ENCODE peak calls at places on chromosome 6, in nine cellular contexts. One of them, this sample, is unnamed.

GRCh38 chr6:11632231-11632630 is 94.7 kb downstream of the TMEM170B start:
- DNase-seq in mammary epithelial cell: peak; percentile 29
- DNase-seq in psoas muscle: no peak
- DNase-seq in IMR-90: peak; percentile 39
- DNase-seq in WERI-Rb-1: no peak
- DNase-seq in pancreas: no peak
- DNase-seq in prostate gland: no peak
- DNase-seq in AG04449: no peak
- DNase-seq in MM.1S: no peak
- DNase-seq in this sample: no peak

GRCh38 chr6:112231609-112232060 is 22.7 kb downstream of the LAMA4 start:
- DNase-seq in mammary epithelial cell: peak; percentile 68
- DNase-seq in psoas muscle: no peak
- DNase-seq in IMR-90: peak; percentile 49
- DNase-seq in WERI-Rb-1: no peak
- DNase-seq in pancreas: no peak
- DNase-seq in prostate gland: no peak
- DNase-seq in AG04449: no peak
- DNase-seq in MM.1S: no peak
- DNase-seq in this sample: no peak

GRCh38 chr6:27139753-27140522 is 107.6 kb upstream of the PRSS16 start:
- DNase-seq in mammary epithelial cell: no peak
- DNase-seq in psoas muscle: no peak
- DNase-seq in IMR-90: peak; percentile 26
- DNase-seq in WERI-Rb-1: no peak
- DNase-seq in pancreas: no peak
- DNase-seq in prostate gland: no peak
- DNase-seq in AG04449: no peak
- DNase-seq in MM.1S: peak; percentile 66
- DNase-seq in this sample: peak; percentile 84

GRCh38 chr6:148440877-148441453 is 98.3 kb downstream of the SASH1 start:
- DNase-seq in mammary epithelial cell: peak; percentile 69
- DNase-seq in psoas muscle: peak; percentile 75
- DNase-seq in IMR-90: peak; percentile 85
- DNase-seq in WERI-Rb-1: peak; percentile 53
- DNase-seq in pancreas: peak; percentile 62
- DNase-seq in prostate gland: peak; percentile 47
- DNase-seq in AG04449: peak; percentile 91
- DNase-seq in MM.1S: no peak
- DNase-seq in this sample: no peak

GRCh38 chr6:119312875-119313338 is 36.7 kb downstream of the MAN1A1 start:
- DNase-seq in mammary epithelial cell: no peak
- DNase-seq in psoas muscle: no peak
- DNase-seq in IMR-90: no peak
- DNase-seq in WERI-Rb-1: no peak
- DNase-seq in pancreas: no peak
- DNase-seq in prostate gland: no peak
- DNase-seq in AG04449: no peak
- DNase-seq in MM.1S: no peak
- DNase-seq in this sample: no peak

GRCh38 chr6:32854376-32855178 is 585 bp downstream of the PSMB9 start:
- DNase-seq in mammary epithelial cell: peak; percentile 36
- DNase-seq in psoas muscle: no peak
- DNase-seq in IMR-90: peak; percentile 33
- DNase-seq in WERI-Rb-1: no peak
- DNase-seq in pancreas: no peak
- DNase-seq in prostate gland: peak; percentile 43
- DNase-seq in AG04449: no peak
- DNase-seq in MM.1S: peak; percentile 60
- DNase-seq in this sample: peak; percentile 76

GRCh38 chr6:166830891-166831363 is 125.4 kb downstream of the RNASET2 start:
- DNase-seq in mammary epithelial cell: no peak
- DNase-seq in psoas muscle: no peak
- DNase-seq in IMR-90: no peak
- DNase-seq in WERI-Rb-1: no peak
- DNase-seq in pancreas: no peak
- DNase-seq in prostate gland: no peak
- DNase-seq in AG04449: no peak
- DNase-seq in MM.1S: no peak
- DNase-seq in this sample: no peak

GRCh38 chr6:13873288-13874190 is 51.2 kb upstream of the RNF182 start:
- DNase-seq in mammary epithelial cell: peak; percentile 33
- DNase-seq in psoas muscle: peak; percentile 70
- DNase-seq in IMR-90: no peak
- DNase-seq in WERI-Rb-1: peak; percentile 90
- DNase-seq in pancreas: peak; percentile 83
- DNase-seq in prostate gland: peak; percentile 63
- DNase-seq in AG04449: no peak
- DNase-seq in MM.1S: peak; percentile 55
- DNase-seq in this sample: peak; percentile 75

GRCh38 chr6:39426057-39426592 is 103.6 kb upstream of the KCNK16 start:
- DNase-seq in mammary epithelial cell: peak; percentile 91
- DNase-seq in psoas muscle: no peak
- DNase-seq in IMR-90: peak; percentile 33
- DNase-seq in WERI-Rb-1: no peak
- DNase-seq in pancreas: no peak
- DNase-seq in prostate gland: peak; percentile 19
- DNase-seq in AG04449: no peak
- DNase-seq in MM.1S: no peak
- DNase-seq in this sample: no peak

GRCh38 chr6:147005499-147005898 is 198.7 kb upstream of the STXBP5 start:
- DNase-seq in mammary epithelial cell: no peak
- DNase-seq in psoas muscle: no peak
- DNase-seq in IMR-90: no peak
- DNase-seq in WERI-Rb-1: no peak
- DNase-seq in pancreas: no peak
- DNase-seq in prostate gland: no peak
- DNase-seq in AG04449: no peak
- DNase-seq in MM.1S: no peak
- DNase-seq in this sample: no peak
- TF ChIP-seq CTCF in mammary epithelial cell: no peak
- TF ChIP-seq CTCF in psoas muscle: no peak
- TF ChIP-seq CTCF in IMR-90: no peak
- TF ChIP-seq CTCF in WERI-Rb-1: no peak
- TF ChIP-seq CTCF in pancreas: no peak
- TF ChIP-seq CTCF in prostate gland: no peak
- TF ChIP-seq CTCF in AG04449: no peak
- TF ChIP-seq CTCF in MM.1S: no peak
- TF ChIP-seq CTCF in this sample: no peak

DNA sequence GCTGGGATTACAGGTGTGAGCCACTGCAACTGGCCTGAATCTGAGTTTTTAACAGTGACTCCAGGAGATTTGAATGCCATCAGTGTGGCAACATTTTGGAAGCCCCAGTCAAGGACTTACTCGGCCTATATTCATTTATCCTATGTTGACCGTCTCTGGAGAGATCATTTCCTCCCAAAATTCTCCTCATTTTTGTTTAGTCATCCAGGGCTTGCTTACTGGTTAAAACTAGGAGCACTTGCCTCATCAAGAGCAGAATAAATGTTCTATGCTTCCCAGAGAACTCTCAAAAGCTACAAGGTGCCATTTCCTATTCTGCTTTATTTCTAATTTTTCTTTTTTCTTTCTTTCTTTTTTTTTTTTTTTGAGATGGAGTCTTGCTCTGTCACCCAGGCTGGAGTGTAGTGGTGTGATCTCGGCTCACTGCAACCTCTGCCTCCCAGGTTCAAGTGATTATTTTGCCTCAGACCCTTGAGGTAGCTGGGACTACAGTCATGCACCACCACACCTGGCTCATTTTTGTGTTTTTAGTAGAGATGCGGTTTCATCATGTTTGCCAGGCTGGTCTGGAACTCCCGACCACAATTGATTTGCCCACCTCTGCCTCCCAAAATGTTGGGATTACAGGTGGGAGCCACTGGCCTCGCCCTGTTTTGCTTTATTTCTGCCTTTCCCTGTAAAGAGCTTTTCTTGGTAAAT is 23.4 kb upstream of the TRIM27 start:
- DNase-seq in mammary epithelial cell: no peak
- DNase-seq in psoas muscle: no peak
- DNase-seq in IMR-90: no peak
- DNase-seq in WERI-Rb-1: no peak
- DNase-seq in pancreas: no peak
- DNase-seq in prostate gland: no peak
- DNase-seq in AG04449: no peak
- DNase-seq in MM.1S: no peak
- DNase-seq in this sample: no peak
- H3K4me3 ChIP-seq in mammary epithelial cell: no peak overlapping the region
- H3K4me3 ChIP-seq in psoas muscle: no peak overlapping the region
- H3K4me3 ChIP-seq in IMR-90: no peak overlapping the region
- H3K4me3 ChIP-seq in WERI-Rb-1: no peak overlapping the region
- H3K4me3 ChIP-seq in pancreas: no peak overlapping the region
- H3K4me3 ChIP-seq in prostate gland: no peak overlapping the region
- H3K4me3 ChIP-seq in AG04449: no peak overlapping the region
- H3K4me3 ChIP-seq in MM.1S: no peak overlapping the region
- H3K4me3 ChIP-seq in this sample: no peak overlapping the region

DNA sequence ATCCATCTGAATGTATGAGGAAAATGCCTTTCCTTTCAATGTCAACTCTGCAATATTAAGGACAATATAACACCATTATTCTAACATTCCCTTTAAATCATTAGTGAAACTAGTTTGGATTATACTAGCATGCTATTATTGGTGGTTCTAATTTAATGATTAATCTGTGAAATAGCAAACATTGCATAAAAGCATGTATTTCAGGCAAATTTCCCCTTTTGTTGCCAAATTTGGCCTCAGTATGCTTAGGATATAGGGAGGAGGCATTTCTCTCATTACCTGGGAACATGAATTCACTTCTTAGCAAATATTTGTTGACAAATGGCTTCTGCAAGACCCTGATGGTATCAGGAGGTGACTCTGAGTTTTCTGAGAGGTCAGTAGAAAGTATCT is 1.6 kb downstream of the TPMT start:
- DNase-seq in mammary epithelial cell: no peak
- DNase-seq in psoas muscle: no peak
- DNase-seq in IMR-90: no peak
- DNase-seq in WERI-Rb-1: no peak
- DNase-seq in pancreas: no peak
- DNase-seq in prostate gland: no peak
- DNase-seq in AG04449: no peak
- DNase-seq in MM.1S: no peak
- DNase-seq in this sample: no peak
- TF ChIP-seq CTCF in mammary epithelial cell: no peak
- TF ChIP-seq CTCF in psoas muscle: no peak
- TF ChIP-seq CTCF in IMR-90: no peak
- TF ChIP-seq CTCF in WERI-Rb-1: no peak
- TF ChIP-seq CTCF in pancreas: no peak
- TF ChIP-seq CTCF in prostate gland: no peak
- TF ChIP-seq CTCF in AG04449: no peak
- TF ChIP-seq CTCF in MM.1S: no peak
- TF ChIP-seq CTCF in this sample: no peak

GRCh38 chr6:159043986-159044385 is 805 bp downstream of the TAGAP start:
- DNase-seq in mammary epithelial cell: no peak
- DNase-seq in psoas muscle: no peak
- DNase-seq in IMR-90: no peak
- DNase-seq in WERI-Rb-1: no peak
- DNase-seq in pancreas: no peak
- DNase-seq in prostate gland: no peak
- DNase-seq in AG04449: no peak
- DNase-seq in MM.1S: no peak
- DNase-seq in this sample: no peak
- H3K4me3 ChIP-seq in mammary epithelial cell: no peak overlapping the region
- H3K4me3 ChIP-seq in psoas muscle: peak overlapping the region; percentile 49
- H3K4me3 ChIP-seq in IMR-90: no peak overlapping the region
- H3K4me3 ChIP-seq in WERI-Rb-1: no peak overlapping the region
- H3K4me3 ChIP-seq in pancreas: no peak overlapping the region
- H3K4me3 ChIP-seq in prostate gland: no peak overlapping the region
- H3K4me3 ChIP-seq in AG04449: no peak overlapping the region
- H3K4me3 ChIP-seq in MM.1S: peak overlapping the region; percentile 43
- H3K4me3 ChIP-seq in this sample: peak overlapping the region; percentile 62

GRCh38 chr6:99789767-99790166 is 183.1 kb downstream of the PRDM13 start:
- DNase-seq in mammary epithelial cell: no peak
- DNase-seq in psoas muscle: no peak
- DNase-seq in IMR-90: no peak
- DNase-seq in WERI-Rb-1: no peak
- DNase-seq in pancreas: no peak
- DNase-seq in prostate gland: no peak
- DNase-seq in AG04449: no peak
- DNase-seq in MM.1S: no peak
- DNase-seq in this sample: peak; percentile 11

DNA sequence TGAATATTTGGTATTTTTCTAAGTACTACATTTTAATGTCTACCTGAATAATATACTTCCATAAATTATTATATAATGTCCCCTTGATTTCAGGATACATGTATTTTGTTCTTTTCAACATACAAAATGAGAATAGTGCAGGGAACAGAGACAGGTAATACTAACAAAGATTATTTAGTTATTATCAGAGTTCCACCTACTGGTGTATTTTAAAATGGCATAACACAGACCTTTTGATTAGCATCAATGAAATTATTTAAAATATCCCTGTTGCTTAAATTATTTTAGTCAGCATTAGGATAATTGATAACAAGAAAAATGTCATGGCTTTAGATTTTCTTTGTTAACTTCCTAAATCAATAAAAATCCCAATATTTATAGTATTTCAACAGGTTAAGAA is 184.0 kb downstream of the PRDM13 start:
- DNase-seq in mammary epithelial cell: no peak
- DNase-seq in psoas muscle: no peak
- DNase-seq in IMR-90: no peak
- DNase-seq in WERI-Rb-1: no peak
- DNase-seq in pancreas: no peak
- DNase-seq in prostate gland: no peak
- DNase-seq in AG04449: no peak
- DNase-seq in MM.1S: no peak
- DNase-seq in this sample: no peak
- TF ChIP-seq CTCF in mammary epithelial cell: peak; percentile 33
- TF ChIP-seq CTCF in psoas muscle: peak; percentile 16
- TF ChIP-seq CTCF in IMR-90: peak; percentile 20
- TF ChIP-seq CTCF in WERI-Rb-1: no peak
- TF ChIP-seq CTCF in pancreas: no peak
- TF ChIP-seq CTCF in prostate gland: no peak
- TF ChIP-seq CTCF in AG04449: no peak
- TF ChIP-seq CTCF in MM.1S: peak; percentile 15
- TF ChIP-seq CTCF in this sample: peak; percentile 2

GRCh38 chr6:34146021-34146782 is at the start of gene GRM4:
- DNase-seq in mammary epithelial cell: no peak
- DNase-seq in psoas muscle: peak; percentile 30
- DNase-seq in IMR-90: no peak
- DNase-seq in WERI-Rb-1: peak; percentile 58
- DNase-seq in pancreas: no peak
- DNase-seq in prostate gland: no peak
- DNase-seq in AG04449: no peak
- DNase-seq in MM.1S: no peak
- DNase-seq in this sample: no peak

GRCh38 chr6:34143196-34143883 is 2.5 kb downstream of the GRM4 start:
- DNase-seq in mammary epithelial cell: no peak
- DNase-seq in psoas muscle: peak; percentile 29
- DNase-seq in IMR-90: no peak
- DNase-seq in WERI-Rb-1: peak; percentile 55
- DNase-seq in pancreas: no peak
- DNase-seq in prostate gland: no peak
- DNase-seq in AG04449: no peak
- DNase-seq in MM.1S: no peak
- DNase-seq in this sample: no peak

GRCh38 chr6:34145161-34146020 is 496 bp downstream of the GRM4 start:
- DNase-seq in mammary epithelial cell: peak; percentile 61
- DNase-seq in psoas muscle: peak; percentile 51
- DNase-seq in IMR-90: peak; percentile 46
- DNase-seq in WERI-Rb-1: peak; percentile 94
- DNase-seq in pancreas: peak; percentile 36
- DNase-seq in prostate gland: no peak
- DNase-seq in AG04449: no peak
- DNase-seq in MM.1S: no peak
- DNase-seq in this sample: no peak

GRCh38 chr6:34143884-34144580 is 1.9 kb downstream of the GRM4 start:
- DNase-seq in mammary epithelial cell: no peak
- DNase-seq in psoas muscle: peak; percentile 65
- DNase-seq in IMR-90: no peak
- DNase-seq in WERI-Rb-1: peak; percentile 97
- DNase-seq in pancreas: no peak
- DNase-seq in prostate gland: no peak
- DNase-seq in AG04449: no peak
- DNase-seq in MM.1S: no peak
- DNase-seq in this sample: peak; percentile 33

GRCh38 chr6:34144581-34145160 is 1.2 kb downstream of the GRM4 start:
- DNase-seq in mammary epithelial cell: no peak
- DNase-seq in psoas muscle: peak; percentile 50
- DNase-seq in IMR-90: no peak
- DNase-seq in WERI-Rb-1: peak; percentile 50
- DNase-seq in pancreas: no peak
- DNase-seq in prostate gland: no peak
- DNase-seq in AG04449: no peak
- DNase-seq in MM.1S: no peak
- DNase-seq in this sample: no peak
- H3K4me3 ChIP-seq in mammary epithelial cell: peak overlapping the region; percentile 35
- H3K4me3 ChIP-seq in psoas muscle: peak overlapping the region; percentile 61
- H3K4me3 ChIP-seq in IMR-90: no peak overlapping the region
- H3K4me3 ChIP-seq in WERI-Rb-1: peak overlapping the region; percentile 74
- H3K4me3 ChIP-seq in pancreas: peak overlapping the region; percentile 29
- H3K4me3 ChIP-seq in prostate gland: peak overlapping the region; percentile 28
- H3K4me3 ChIP-seq in AG04449: peak overlapping the region; percentile 18
- H3K4me3 ChIP-seq in MM.1S: no peak overlapping the region
- H3K4me3 ChIP-seq in this sample: no peak overlapping the region

This sample was measured in GM12865.